ENCODE peak calls at places on chromosomes 1 and 21, in ten cellular contexts. S is hepatocyte; F is Peyer's patch; P is T-helper 2 cell; U is adipocyte; G is adrenal gland; T is NCI-H1105; W is lower lobe of right lung; X is AG08396; V is effector memory CD8-positive, alpha-beta T cell. H is an unnamed sample.

GRCh38 chr1:59730759-59731478 is 83.8 kb upstream of the HOOK1 start:
- DNase-seq in S (peak), F (peak), P (no peak), U (peak), G (peak), T (no peak), W (no peak), X (peak), V (no peak), H (peak)

GRCh38 chr1:244322791-244323521 is 128.8 kb downstream of the ADSS2 start:
- DNase-seq in S (peak), F (no peak), P (no peak), U (peak), G (peak), T (no peak), W (no peak), X (peak), V (peak), H (peak)

GRCh38 chr1:17909634-17910033 is 154.5 kb downstream of the ACTL8 start:
- DNase-seq in S (no peak), F (no peak), P (no peak), U (peak), G (no peak), T (no peak), W (no peak), X (peak), V (no peak), H (peak)

GRCh38 chr1:99003911-99004269 is 771 bp downstream of the PLPPR5 start:
- DNase-seq in S (no peak), F (peak), P (no peak), U (no peak), G (no peak), T (no peak), W (no peak), X (no peak), V (no peak), H (no peak)

GRCh38 chr1:108831225-108831624 is 25.7 kb downstream of the AKNAD1 start:
- DNase-seq in S (no peak), F (no peak), P (no peak), U (peak), G (no peak), T (no peak), W (no peak), X (peak), V (no peak), H (peak)

GRCh38 chr21:37240978-37241377 is 26.2 kb downstream of the VPS26C start:
- DNase-seq in S (no peak), F (no peak), P (no peak), U (no peak), G (no peak), T (no peak), W (no peak), X (no peak), V (no peak), H (no peak)

GRCh38 chr1:201302168-201302896 is 19.0 kb downstream of the PKP1 start:
- DNase-seq in S (no peak), F (no peak), P (no peak), U (no peak), G (no peak), T (no peak), W (no peak), X (no peak), V (no peak), H (no peak)

GRCh38 chr1:37609002-37609401 is 13.3 kb upstream of the GNL2 start:
- DNase-seq in S (no peak), F (no peak), P (no peak), U (no peak), G (no peak), T (no peak), W (no peak), X (no peak), V (no peak), H (no peak)

GRCh38 chr1:50930965-50931737 is 28.9 kb downstream of the FAF1 start:
- DNase-seq in S (no peak), F (no peak), P (no peak), U (no peak), G (no peak), T (no peak), W (peak), X (no peak), V (no peak), H (no peak)

GRCh38 chr1:28370220-28371010 is 875 bp downstream of the PHACTR4 start:
- DNase-seq in S (no peak), F (no peak), P (no peak), U (peak), G (peak), T (peak), W (no peak), X (peak), V (peak), H (peak)